ENCODE peak calls at places on chromosomes 3 and 15, in six cellular contexts. N is sigmoid colon, Y is psoas muscle, D is H9, F is osteoblast, O is tibial artery. M is an unnamed sample. For H3K4me1, the result is how much of the 10 kb centered on the place peaks cover.

GRCh38 chr3:156750874-156751245 is 75.3 kb upstream of the LEKR1 start:
- DNase-seq in O (no peak), Y (no peak), D (no peak), N (no peak), F (no peak), M (no peak)

GRCh38 chr15:74036271-74037170 is 42.0 kb downstream of the PML start:
- DNase-seq in Y (no peak), O (no peak), D (peak), F (peak), N (peak), M (peak)

GRCh38 chr15:82021992-82022391 is 23.8 kb downstream of the MEX3B start:
- DNase-seq in N (peak), O (no peak), Y (no peak), F (no peak), D (no peak), M (no peak)

GRCh38 chr3:52891164-52891563 is 6.2 kb downstream of the STIMATE start:
- DNase-seq in D (no peak), O (no peak), N (no peak), Y (no peak), F (no peak), M (no peak)

GRCh38 chr3:170542704-170543103 is 43.2 kb downstream of the SLC7A14 start:
- DNase-seq in N (no peak), D (no peak), Y (no peak), F (no peak), O (no peak), M (no peak)

GRCh38 chr3:134796313-134797079 is 1.4 kb downstream of the EPHB1 start:
- DNase-seq in D (peak), N (peak), F (peak), Y (peak), O (no peak), M (no peak)

GRCh38 chr3:195909645-195910498 is 1.5 kb upstream of the TNK2 start:
- DNase-seq in Y (peak), D (peak), F (peak), O (peak), N (peak), M (peak)

GRCh38 chr15:44726568-44727461 is 9.5 kb upstream of the TRIM69 start:
- DNase-seq in O (no peak), N (peak), F (peak), D (peak), Y (no peak), M (no peak)

GRCh38 chr3:125395091-125395490 is 20.0 kb upstream of the ZNF148 start:
- DNase-seq in D (no peak), O (no peak), Y (no peak), F (no peak), N (no peak), M (no peak)

GRCh38 chr15:91790826-91791225 is 62.7 kb upstream of the SLCO3A1 start:
- DNase-seq in O (no peak), F (no peak), N (no peak), Y (no peak), D (no peak), M (no peak)

GRCh38 chr15:97881568-97881967 is 78.9 kb upstream of the ARRDC4 start:
- DNase-seq in O (no peak), Y (no peak), N (no peak), F (no peak), D (peak), M (no peak)

GRCh38 chr3:61114316-61114953 is 136.8 kb downstream of the FHIT start:
- DNase-seq in D (no peak), Y (no peak), F (no peak), O (no peak), N (no peak), M (no peak)

DNA sequence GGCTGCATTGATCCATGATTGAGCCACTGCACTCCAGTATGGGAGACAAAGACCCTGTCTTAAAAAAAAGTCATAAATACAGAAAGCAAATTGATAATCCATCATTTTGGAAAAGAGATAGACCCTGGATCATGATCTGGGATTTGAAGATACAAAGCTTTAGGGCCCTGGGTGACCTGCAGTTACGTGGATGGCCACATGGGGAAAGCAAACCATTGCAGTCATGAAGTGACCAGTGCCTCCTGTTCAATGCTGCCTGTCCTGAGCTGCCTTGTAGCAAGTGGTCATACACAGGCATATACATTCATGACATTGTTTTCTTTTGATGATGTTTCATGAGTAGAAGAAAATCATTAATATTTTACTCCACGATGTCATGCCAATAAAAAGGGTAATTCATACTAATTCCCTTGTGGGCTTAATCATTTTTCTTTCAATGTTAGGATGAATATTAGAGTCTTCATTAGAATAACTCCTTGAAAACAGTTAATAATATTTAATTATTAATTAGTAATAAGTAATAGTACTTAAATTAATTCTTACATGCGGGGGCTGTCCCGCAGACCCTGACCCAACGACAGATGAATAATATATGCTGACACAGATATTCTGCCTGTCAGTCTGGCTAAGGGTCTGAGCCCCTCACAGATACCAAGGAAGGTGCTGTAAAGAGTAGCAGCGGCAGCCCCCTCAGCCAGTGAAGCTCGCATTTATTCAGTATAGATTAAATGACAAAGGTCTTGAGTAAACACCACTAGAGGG is 109.0 kb upstream of the UNC13C start:
- DNase-seq in N (no peak), D (peak), O (no peak), Y (no peak), F (no peak), M (no peak)
- TF ChIP-seq CTCF in N (no peak), D (peak), O (no peak), Y (peak), F (no peak), M (peak)

DNA sequence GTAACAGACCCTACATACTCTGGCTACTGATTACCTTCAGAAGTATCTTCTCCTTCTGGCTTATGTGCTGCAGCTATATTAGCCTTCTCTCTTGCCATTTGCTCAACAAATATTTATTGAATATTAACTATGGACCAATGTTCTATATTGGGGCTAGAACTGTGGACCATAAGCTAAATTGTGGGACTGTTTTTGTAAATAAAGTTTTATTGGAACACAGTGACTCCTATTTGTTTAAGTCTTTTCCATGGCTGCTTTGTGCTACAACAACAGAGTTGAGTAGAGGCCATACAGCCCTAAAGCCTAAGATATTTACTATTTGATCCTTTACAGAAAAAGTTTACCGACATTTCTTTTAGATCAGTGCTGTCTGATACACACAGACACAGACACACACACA is 20.3 kb upstream of the XIRP1 start:
- DNase-seq in O (no peak), D (no peak), Y (no peak), F (no peak), N (no peak), M (no peak)
- H3K4me1 ChIP-seq in O (under half), D (under half), Y (under half), F (under half), N (under half), M (under half)

GRCh38 chr15:100663066-100663465 is 60.7 kb downstream of the ASB7 start:
- DNase-seq in Y (no peak), D (peak), O (peak), F (peak), N (no peak), M (no peak)
- TF ChIP-seq CTCF in Y (no peak), D (peak), O (no peak), F (peak), N (no peak), M (peak)

GRCh38 chr3:71500696-71501095 is 82.8 kb downstream of the FOXP1 start:
- DNase-seq in Y (no peak), F (no peak), O (no peak), D (no peak), N (no peak), M (no peak)

GRCh38 chr3:71498543-71498942 is 85.0 kb downstream of the FOXP1 start:
- DNase-seq in N (no peak), F (no peak), Y (no peak), D (no peak), O (no peak), M (no peak)

GRCh38 chr3:71498053-71498452 is 85.5 kb downstream of the FOXP1 start:
- DNase-seq in N (no peak), O (no peak), F (no peak), Y (no peak), D (peak), M (no peak)

GRCh38 chr3:71497367-71497925 is 86.1 kb downstream of the FOXP1 start:
- DNase-seq in D (peak), O (no peak), Y (no peak), N (no peak), F (no peak), M (no peak)

GRCh38 chr3:71499477-71499876 is 84.1 kb downstream of the FOXP1 start:
- DNase-seq in Y (no peak), F (no peak), D (no peak), N (no peak), O (no peak), M (no peak)
- H3K4me1 ChIP-seq in Y (under half), F (half or more), D (under half), N (under half), O (under half), M (under half)

GRCh38 chr3:81005992-81006391 is 755.5 kb downstream of the GBE1 start:
- DNase-seq in F (no peak), N (no peak), O (no peak), Y (no peak), D (no peak), M (no peak)
- TF ChIP-seq CTCF in F (no peak), N (no peak), O (no peak), Y (no peak), D (peak), M (no peak)

DNA sequence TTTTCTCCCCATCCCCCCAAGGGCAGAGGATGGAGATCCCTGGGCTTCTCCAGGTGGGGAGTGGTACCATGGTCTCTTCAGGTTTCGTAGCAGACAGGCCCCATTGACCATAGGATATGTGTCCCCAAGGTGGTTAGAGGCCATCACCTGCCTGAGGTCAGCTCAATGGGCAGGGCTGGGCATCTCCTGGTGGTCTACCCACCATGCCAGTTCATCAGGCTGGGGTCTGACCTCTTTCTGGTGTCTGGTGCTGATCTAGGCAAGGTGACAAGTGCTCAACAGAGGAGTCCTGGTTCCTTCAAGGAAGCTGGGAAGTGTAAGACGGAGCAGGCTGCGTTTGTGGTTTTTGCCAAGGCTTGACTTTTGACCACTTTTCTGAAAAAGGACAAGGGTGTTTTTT is 71.4 kb downstream of the SMAD3 start:
- DNase-seq in N (peak), O (peak), F (no peak), D (no peak), Y (no peak), M (no peak)
- H3K4me1 ChIP-seq in N (half or more), O (under half), F (half or more), D (under half), Y (half or more), M (half or more)

GRCh38 chr3:79074558-79074957 is 693.2 kb downstream of the ROBO1 start:
- DNase-seq in D (no peak), N (no peak), O (no peak), Y (no peak), F (no peak), M (no peak)
- TF ChIP-seq CTCF in D (no peak), N (no peak), O (no peak), Y (no peak), F (no peak), M (no peak)

M was measured in left ventricle myocardium inferior.